ENCODE peak calls at places on chromosomes 16 and 17, in ten cellular contexts. F is CD8-positive, alpha-beta memory T cell; S is ovary; Y is mucosa of descending colon; C is effector memory CD4-positive, alpha-beta T cell; X is aorta; H is CD8-positive, alpha-beta T cell; B is left lung; U is thoracic aorta; P is tibial nerve. W is an unnamed sample. For H3K36me3 and H3K4me1, the result is how much of the 10 kb centered on the place peaks cover.

GRCh38 chr16:3650631-3651265 is 3.7 kb upstream of the DNASE1 start:
- DNase-seq in F (no peak), S (no peak), Y (peak), C (no peak), X (peak), H (no peak), B (peak), U (no peak), P (no peak), W (no peak)

GRCh38 chr16:8751481-8752311 is 45.7 kb downstream of the TMEM186 start:
- DNase-seq in F (no peak), S (no peak), Y (no peak), C (no peak), X (peak), H (no peak), B (no peak), U (no peak), P (no peak), W (no peak)

GRCh38 chr16:87570938-87571867 is 31.1 kb upstream of the JPH3 start:
- DNase-seq in F (no peak), S (peak), Y (peak), C (no peak), X (peak), H (no peak), B (no peak), U (peak), P (no peak), W (no peak)

GRCh38 chr17:57020208-57020607 is 42.3 kb downstream of the SCPEP1 start:
- DNase-seq in F (no peak), S (no peak), Y (no peak), C (no peak), X (no peak), H (no peak), B (no peak), U (no peak), P (no peak), W (no peak)

GRCh38 chr16:80346160-80346632 is 194.6 kb upstream of the DYNLRB2 start:
- DNase-seq in F (no peak), S (no peak), Y (no peak), C (no peak), X (no peak), H (no peak), B (no peak), U (no peak), P (no peak), W (no peak)

GRCh38 chr16:62752837-62753236 is 716.6 kb upstream of the CDH8 start:
- DNase-seq in F (no peak), S (no peak), Y (no peak), C (no peak), X (no peak), H (no peak), B (no peak), U (no peak), P (no peak), W (no peak)

GRCh38 chr16:57000271-57001025 is 11.1 kb downstream of the NLRC5 start:
- DNase-seq in F (no peak), S (peak), Y (no peak), C (no peak), X (peak), H (no peak), B (no peak), U (peak), P (no peak), W (no peak)

GRCh38 chr16:49502136-49502881 is 128.7 kb downstream of the C16orf78 start:
- DNase-seq in F (no peak), S (no peak), Y (no peak), C (no peak), X (no peak), H (no peak), B (peak), U (no peak), P (no peak), W (no peak)

GRCh38 chr17:30091166-30091670 is 25.4 kb upstream of the NSRP1 start:
- DNase-seq in F (no peak), S (no peak), Y (no peak), C (no peak), X (no peak), H (no peak), B (no peak), U (no peak), P (no peak), W (no peak)

GRCh38 chr17:82272495-82273326 is 789 bp downstream of the CSNK1D start:
- DNase-seq in F (peak), S (peak), Y (peak), C (peak), X (peak), H (peak), B (peak), U (no peak), P (no peak), W (no peak)

GRCh38 chr16:16045879-16046278 is 96.5 kb downstream of the ABCC1 start:
- DNase-seq in F (no peak), S (no peak), Y (no peak), C (no peak), X (no peak), H (no peak), B (no peak), U (no peak), P (no peak), W (no peak)

GRCh38 chr17:73458191-73458590 is 146.4 kb upstream of the CDC42EP4 start:
- DNase-seq in F (no peak), S (no peak), Y (no peak), C (no peak), X (no peak), H (no peak), B (no peak), U (no peak), P (no peak), W (no peak)

GRCh38 chr16:78538919-78539318 is 439.5 kb downstream of the WWOX start:
- DNase-seq in F (no peak), S (no peak), Y (no peak), C (no peak), X (no peak), H (no peak), B (no peak), U (no peak), P (no peak), W (no peak)

GRCh38 chr16:19114359-19115147 is 789 bp downstream of the ITPRIPL2 start:
- DNase-seq in F (no peak), S (peak), Y (peak), C (no peak), X (peak), H (no peak), B (peak), U (no peak), P (peak), W (no peak)

GRCh38 chr16:75011634-75012307 is 12.9 kb downstream of the ZNRF1 start:
- DNase-seq in F (no peak), S (peak), Y (no peak), C (peak), X (no peak), H (no peak), B (no peak), U (peak), P (no peak), W (no peak)

DNA sequence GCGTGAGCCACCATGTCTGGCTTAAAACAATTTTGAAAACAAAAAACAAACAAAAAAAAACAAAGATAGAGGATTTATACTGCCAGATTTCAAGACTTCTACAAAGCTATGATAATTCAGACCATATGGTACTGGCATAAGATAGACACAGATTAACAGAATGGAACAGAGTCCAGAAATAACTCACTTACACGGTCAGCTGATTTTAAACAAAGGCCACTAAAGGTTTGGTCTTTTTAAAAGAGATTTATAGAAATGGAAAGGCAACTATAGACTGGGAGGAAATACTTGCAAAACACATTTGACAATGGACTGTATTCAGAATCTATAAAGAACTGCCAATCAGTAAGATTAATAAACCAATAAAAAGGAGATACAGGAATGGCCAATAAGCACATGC is 48.6 kb upstream of the MNT start:
- DNase-seq in F (no peak), S (no peak), Y (no peak), C (no peak), X (no peak), H (no peak), B (no peak), U (no peak), P (no peak), W (no peak)
- H3K4me3 ChIP-seq in F (no peak), S (no peak), Y (no peak), C (no peak), X (no peak), H (no peak), B (no peak), U (no peak), P (no peak), W (no peak)

GRCh38 chr17:21004016-21004930 is 38.5 kb downstream of the USP22 start:
- DNase-seq in F (no peak), S (no peak), Y (no peak), C (no peak), X (no peak), H (no peak), B (no peak), U (no peak), P (no peak), W (no peak)

GRCh38 chr17:21003007-21003621 is 39.7 kb downstream of the USP22 start:
- DNase-seq in F (no peak), S (no peak), Y (no peak), C (no peak), X (no peak), H (no peak), B (no peak), U (no peak), P (no peak), W (no peak)

GRCh38 chr17:21007646-21008045 is 35.2 kb downstream of the USP22 start:
- DNase-seq in F (no peak), S (no peak), Y (no peak), C (no peak), X (no peak), H (no peak), B (no peak), U (no peak), P (no peak), W (no peak)

GRCh38 chr17:21005803-21006202 is 37.0 kb downstream of the USP22 start:
- DNase-seq in F (no peak), S (no peak), Y (no peak), C (no peak), X (no peak), H (no peak), B (no peak), U (no peak), P (no peak), W (no peak)

GRCh38 chr17:21005367-21005766 is 37.4 kb downstream of the USP22 start:
- DNase-seq in F (no peak), S (no peak), Y (no peak), C (no peak), X (no peak), H (no peak), B (no peak), U (no peak), P (no peak), W (no peak)
- H3K36me3 ChIP-seq in F (half or more), S (under half), Y (under half), C (half or more), X (under half), H (half or more), B (under half), U (half or more), P (under half), W (half or more)

DNA sequence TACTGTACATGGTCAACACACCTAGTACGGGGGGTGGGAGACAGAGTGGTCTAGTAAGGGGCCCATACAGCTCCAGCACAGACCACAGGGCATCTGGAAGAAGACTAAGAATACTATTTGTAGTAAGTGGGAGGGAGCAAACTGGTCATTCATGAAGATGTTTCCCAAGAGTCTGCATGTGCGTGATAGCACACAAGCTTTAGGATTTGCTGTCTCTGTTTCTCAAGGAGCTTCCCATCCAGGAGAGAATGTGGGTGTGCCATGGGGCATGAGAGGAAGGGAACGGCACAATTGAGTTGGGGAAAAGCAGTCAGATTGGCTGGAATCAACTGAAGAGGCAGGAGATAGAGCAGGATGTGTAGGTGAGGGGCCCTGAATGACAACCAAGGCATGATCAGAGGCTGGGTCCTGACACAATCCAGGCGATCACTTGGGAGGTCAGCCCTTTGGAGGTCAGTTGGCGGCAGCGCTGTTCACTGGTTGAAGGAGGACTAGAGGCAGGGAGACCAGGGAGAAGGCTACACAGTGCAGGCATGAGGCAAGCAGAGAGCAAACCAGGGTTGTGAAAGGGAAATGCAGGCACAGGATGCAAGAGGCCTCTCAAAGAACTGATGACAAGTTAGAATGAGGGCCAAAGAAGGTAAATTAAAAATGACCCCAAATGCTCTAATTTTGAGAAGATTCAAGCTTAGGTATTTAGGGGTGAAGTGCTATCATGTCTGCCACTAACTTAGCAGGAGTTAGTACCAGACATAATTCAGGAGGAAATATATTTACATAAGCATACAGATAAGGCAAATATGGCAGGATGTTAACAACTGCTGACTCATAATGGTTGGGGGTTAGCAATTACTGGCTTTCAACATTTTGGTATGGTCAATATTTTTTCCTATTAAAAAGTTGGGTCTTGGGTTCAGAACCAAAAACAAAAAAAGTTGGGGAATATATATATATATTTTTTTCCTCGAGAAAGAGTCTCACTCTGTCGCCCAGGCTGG is 10.3 kb downstream of the UBE2O start:
- DNase-seq in F (no peak), S (no peak), Y (no peak), C (no peak), X (peak), H (no peak), B (no peak), U (no peak), P (no peak), W (no peak)
- H3K4me1 ChIP-seq in F (under half), S (under half), Y (under half), C (under half), X (under half), H (under half), B (under half), U (under half), P (under half), W (under half)

DNA sequence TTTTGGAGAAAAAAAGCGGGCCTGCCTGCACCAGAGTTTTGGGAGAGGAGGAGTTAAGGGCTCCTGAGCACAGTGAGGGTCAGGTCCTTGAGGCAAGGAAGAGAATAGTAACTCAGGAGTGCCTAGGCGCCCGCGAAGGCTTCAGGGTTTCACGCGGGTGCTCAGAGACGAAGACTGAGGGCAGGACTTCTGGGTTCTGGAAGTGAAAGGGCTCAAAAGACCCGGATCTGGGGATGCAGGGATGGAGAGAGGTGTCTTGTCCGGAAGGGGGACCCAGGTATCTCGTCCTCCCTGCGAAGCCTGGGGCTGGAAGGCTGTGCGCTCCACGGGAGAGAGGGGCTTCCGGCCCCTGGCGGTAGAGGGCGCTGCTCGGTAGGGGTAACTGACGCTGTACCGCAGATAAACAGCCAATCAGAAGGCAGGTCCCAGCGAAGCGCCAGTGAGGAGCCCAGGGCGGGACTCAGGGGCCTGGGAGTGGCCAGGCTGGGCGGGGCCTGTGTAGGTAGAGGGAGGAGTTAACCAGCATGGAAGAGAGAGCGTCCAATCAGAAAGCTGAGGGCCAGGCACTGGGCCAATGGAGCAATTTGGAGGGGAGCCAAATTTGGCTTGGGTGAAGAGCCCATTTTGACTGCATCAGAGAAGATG is 729 bp downstream of the TGFB1I1 start:
- DNase-seq in F (no peak), S (peak), Y (peak), C (no peak), X (peak), H (no peak), B (peak), U (peak), P (peak), W (no peak)
- H3K4me3 ChIP-seq in F (peak), S (peak), Y (peak), C (peak), X (peak), H (peak), B (peak), U (peak), P (peak), W (peak)

GRCh38 chr17:80312621-80313135 is 52.0 kb downstream of the RNF213 start:
- DNase-seq in F (no peak), S (no peak), Y (no peak), C (no peak), X (peak), H (no peak), B (no peak), U (no peak), P (no peak), W (no peak)

GRCh38 chr17:80316431-80316830 is 55.8 kb downstream of the RNF213 start:
- DNase-seq in F (no peak), S (no peak), Y (no peak), C (no peak), X (peak), H (no peak), B (no peak), U (no peak), P (no peak), W (no peak)

GRCh38 chr17:80311216-80311827 is 50.7 kb downstream of the RNF213 start:
- DNase-seq in F (no peak), S (no peak), Y (no peak), C (no peak), X (peak), H (no peak), B (no peak), U (no peak), P (no peak), W (no peak)

GRCh38 chr17:80315517-80316182 is 55.0 kb downstream of the RNF213 start:
- DNase-seq in F (no peak), S (no peak), Y (no peak), C (no peak), X (peak), H (no peak), B (no peak), U (no peak), P (no peak), W (no peak)

GRCh38 chr17:80313160-80313829 is 52.6 kb downstream of the RNF213 start:
- DNase-seq in F (no peak), S (no peak), Y (no peak), C (no peak), X (peak), H (no peak), B (no peak), U (no peak), P (no peak), W (no peak)
- H3K36me3 ChIP-seq in F (half or more), S (under half), Y (under half), C (half or more), X (under half), H (half or more), B (under half), U (under half), P (under half), W (half or more)

DNA sequence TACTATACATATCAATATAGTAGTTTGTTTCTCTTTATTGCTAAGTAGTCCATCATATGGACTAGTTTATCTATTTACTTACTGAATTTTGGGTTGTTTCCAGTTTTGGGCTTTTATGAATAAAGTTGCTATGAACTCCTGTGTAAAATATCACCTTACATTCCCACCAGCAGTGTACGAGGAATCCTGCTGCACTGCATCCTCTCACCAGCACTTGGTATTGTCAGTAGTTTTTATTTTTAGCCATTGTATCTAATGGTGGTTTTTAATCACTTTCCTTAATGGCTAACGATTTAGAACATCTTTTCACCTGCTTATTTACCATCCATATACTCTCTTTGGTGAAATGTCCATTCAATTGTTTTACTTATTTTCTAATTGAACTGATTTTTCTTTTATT is 24.0 kb downstream of the CDC27 start:
- DNase-seq in F (no peak), S (no peak), Y (no peak), C (no peak), X (no peak), H (no peak), B (no peak), U (no peak), P (no peak), W (no peak)
- H3K4me1 ChIP-seq in F (under half), S (under half), Y (under half), C (under half), X (under half), H (under half), B (under half), U (under half), P (under half), W (under half)

DNA sequence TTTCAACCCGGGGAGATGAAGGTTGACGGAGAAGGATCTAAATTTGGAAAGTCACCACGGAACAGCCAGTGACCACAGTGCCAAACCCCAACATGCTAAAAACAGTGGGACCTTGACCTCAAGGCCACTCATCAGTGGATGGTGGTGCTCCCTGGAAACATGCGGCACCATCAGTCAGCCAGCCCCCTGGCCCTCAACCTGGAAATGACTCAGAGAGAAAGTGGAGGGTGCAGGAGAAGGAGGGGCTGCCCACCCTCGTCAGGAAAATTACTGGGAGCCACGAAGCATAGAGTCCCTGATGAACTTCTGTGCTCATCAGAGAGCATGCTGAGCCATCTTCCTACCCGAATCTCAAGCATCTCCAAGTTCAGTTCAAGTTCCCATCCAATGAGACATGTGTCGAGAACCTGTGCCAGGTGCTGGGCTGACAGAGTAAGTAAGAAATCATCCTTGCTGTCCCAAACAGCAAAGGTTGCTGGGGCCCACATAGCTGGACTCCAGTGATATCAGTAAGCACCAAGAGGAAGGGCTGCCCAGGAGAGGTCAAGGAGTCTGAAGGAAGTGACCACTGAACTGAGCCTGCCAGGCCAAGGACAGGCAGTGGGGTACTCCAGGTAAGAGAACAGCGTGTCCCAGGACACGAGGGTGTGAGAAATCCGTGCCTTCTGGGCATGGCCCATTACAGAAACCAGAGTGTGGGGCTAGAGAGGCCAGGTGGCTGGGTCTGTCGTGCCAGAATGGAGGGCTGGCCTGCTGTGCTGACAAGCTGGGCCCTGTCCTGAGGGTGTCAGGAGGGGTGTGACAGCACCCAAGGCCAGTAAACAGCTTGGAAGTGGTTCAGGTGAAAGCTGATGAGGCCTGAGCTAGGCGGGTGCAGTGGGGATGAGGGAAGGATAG is 5.2 kb downstream of the PECAM1 start:
- DNase-seq in F (no peak), S (peak), Y (no peak), C (no peak), X (peak), H (peak), B (peak), U (peak), P (peak), W (no peak)
- H3K4me3 ChIP-seq in F (no peak), S (peak), Y (no peak), C (no peak), X (no peak), H (no peak), B (no peak), U (peak), P (no peak), W (peak)